ENCODE peak calls at places on chromosomes 13 and 19, in six cellular contexts. R is psoas muscle, Z is uterus, L is gastrocnemius medialis, N is ovary, K is endodermal cell. T is an unnamed sample.

GRCh38 chr13:105442941-105443340 is 1092.5 kb downstream of the EFNB2 start:
- DNase-seq in R (no peak), Z (no peak), L (no peak), N (no peak), K (no peak), T (no peak)

GRCh38 chr19:39304701-39305571 is 8.7 kb downstream of the IFNL1 start:
- DNase-seq in R (no peak), Z (no peak), L (no peak), N (no peak), K (peak; percentile 56), T (no peak)

GRCh38 chr13:68588623-68589022 is 1358.5 kb upstream of the PCDH9 start:
- DNase-seq in R (no peak), Z (no peak), L (no peak), N (no peak), K (no peak), T (no peak)

GRCh38 chr19:12527034-12527836 is 24.0 kb downstream of the ZNF564 start:
- DNase-seq in R (no peak), Z (no peak), L (no peak), N (no peak), K (no peak), T (no peak)

GRCh38 chr19:39848392-39848791 is 2.2 kb upstream of the FBL start:
- DNase-seq in R (no peak), Z (no peak), L (no peak), N (no peak), K (no peak), T (no peak)

GRCh38 chr13:95137096-95137495 is 164.2 kb downstream of the ABCC4 start:
- DNase-seq in R (no peak), Z (no peak), L (no peak), N (no peak), K (no peak), T (no peak)

GRCh38 chr19:5403968-5404640 is 51.1 kb upstream of the ZNRF4 start:
- DNase-seq in R (peak; percentile 70), Z (peak; percentile 28), L (no peak), N (peak; percentile 89), K (peak; percentile 99), T (peak; percentile 29)

GRCh38 chr19:4326837-4327251 is 11.8 kb downstream of the STAP2 start:
- DNase-seq in R (no peak), Z (no peak), L (no peak), N (peak; percentile 65), K (peak; percentile 90), T (no peak)

GRCh38 chr19:14107581-14108461 is 9.7 kb downstream of the PRKACA start:
- DNase-seq in R (peak; percentile 68), Z (no peak), L (no peak), N (no peak), K (no peak), T (no peak)

GRCh38 chr19:29934257-29934656 is 7.8 kb upstream of the URI1 start:
- DNase-seq in R (no peak), Z (no peak), L (no peak), N (no peak), K (no peak), T (no peak)

GRCh38 chr13:26423634-26424033 is 133.8 kb upstream of the WASF3 start:
- DNase-seq in R (peak; percentile 45), Z (peak; percentile 75), L (no peak), N (no peak), K (no peak), T (no peak)

GRCh38 chr19:50702870-50703829 is 16.5 kb downstream of the SHANK1 start:
- DNase-seq in R (no peak), Z (no peak), L (no peak), N (no peak), K (peak; percentile 65), T (peak; percentile 69)

GRCh38 chr19:16030964-16031871 is 45.1 kb upstream of the TPM4 start:
- DNase-seq in R (no peak), Z (no peak), L (no peak), N (no peak), K (peak; percentile 20), T (no peak)

GRCh38 chr19:11652492-11652891 is 55.2 kb downstream of the ZNF627 start:
- DNase-seq in R (no peak), Z (no peak), L (no peak), N (no peak), K (no peak), T (no peak)

GRCh38 chr13:21957833-21958232 is 287.0 kb downstream of the FGF9 start:
- DNase-seq in R (no peak), Z (no peak), L (no peak), N (no peak), K (no peak), T (no peak)

GRCh38 chr19:39778763-39779162 is at the start of gene LEUTX:
- DNase-seq in R (no peak), Z (no peak), L (no peak), N (no peak), K (no peak), T (no peak)

GRCh38 chr19:12837225-12837624 is 1.1 kb upstream of the MAST1 start:
- DNase-seq in R (no peak), Z (no peak), L (no peak), N (no peak), K (no peak), T (no peak)

GRCh38 chr19:56477429-56478338 is 539 bp upstream of the ZNF667 start:
- DNase-seq in R (peak; percentile 94), Z (peak; percentile 89), L (peak; percentile 73), N (peak; percentile 92), K (peak; percentile 93), T (peak; percentile 63)

GRCh38 chr19:34962945-34963530 is 991 bp downstream of the ZNF792 start:
- DNase-seq in R (no peak), Z (no peak), L (no peak), N (no peak), K (peak; percentile 54), T (no peak)

GRCh38 chr19:1166872-1167573 is 7.0 kb downstream of the SBNO2 start:
- DNase-seq in R (no peak), Z (no peak), L (no peak), N (peak; percentile 75), K (no peak), T (peak; percentile 83)

GRCh38 chr13:90107658-90108057 is 1239.8 kb upstream of the MIR17HG start:
- DNase-seq in R (no peak), Z (no peak), L (no peak), N (no peak), K (no peak), T (no peak)

GRCh38 chr13:109155301-109155761 is 525.9 kb downstream of the MYO16 start:
- DNase-seq in R (no peak), Z (no peak), L (no peak), N (no peak), K (no peak), T (peak; percentile 46)

DNA sequence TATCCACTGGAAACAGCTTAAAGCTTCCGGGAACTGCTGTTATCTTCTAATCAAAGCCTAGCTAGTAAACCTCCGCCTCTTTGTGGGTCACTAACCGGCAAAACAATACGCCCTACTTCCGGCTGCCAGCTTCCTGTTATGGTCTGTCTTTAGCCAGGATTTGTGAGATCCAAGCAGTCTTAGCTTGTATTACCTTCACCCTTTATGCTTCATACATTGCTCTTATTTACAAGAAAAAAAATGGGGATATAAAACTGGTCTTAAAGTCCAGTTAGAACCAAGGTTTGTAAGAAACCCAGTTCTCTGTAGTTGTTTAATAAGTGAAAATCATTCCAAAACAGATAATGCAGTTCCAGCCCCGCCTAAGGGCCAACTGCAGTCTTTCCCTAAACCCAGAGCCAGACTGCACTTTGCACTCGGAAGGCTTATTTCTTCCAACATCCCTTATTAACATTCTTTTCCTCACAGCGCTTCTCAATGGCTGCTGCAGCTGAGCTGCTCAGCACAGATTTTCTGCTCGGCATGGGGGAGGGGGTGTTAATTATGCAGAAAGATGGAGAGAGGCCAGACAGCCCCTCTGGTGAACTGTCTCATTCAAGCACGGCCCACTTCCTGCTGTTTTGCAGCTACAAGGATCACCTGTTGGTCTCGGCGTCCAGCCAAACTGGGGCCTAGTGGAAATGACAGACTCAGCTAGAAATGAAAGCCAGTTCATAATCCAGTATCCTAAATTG is 368.4 kb downstream of the KLF12 start:
- DNase-seq in R (peak; percentile 71), Z (peak; percentile 74), L (peak; percentile 30), N (peak; percentile 92), K (peak; percentile 93), T (no peak)
- H3K4me3 ChIP-seq in R (peak overlapping the region; percentile 45), Z (peak overlapping the region; percentile 4), L (peak overlapping the region; percentile 26), N (no peak overlapping the region), K (peak overlapping the region; percentile 63), T (peak overlapping the region; percentile 25)

DNA sequence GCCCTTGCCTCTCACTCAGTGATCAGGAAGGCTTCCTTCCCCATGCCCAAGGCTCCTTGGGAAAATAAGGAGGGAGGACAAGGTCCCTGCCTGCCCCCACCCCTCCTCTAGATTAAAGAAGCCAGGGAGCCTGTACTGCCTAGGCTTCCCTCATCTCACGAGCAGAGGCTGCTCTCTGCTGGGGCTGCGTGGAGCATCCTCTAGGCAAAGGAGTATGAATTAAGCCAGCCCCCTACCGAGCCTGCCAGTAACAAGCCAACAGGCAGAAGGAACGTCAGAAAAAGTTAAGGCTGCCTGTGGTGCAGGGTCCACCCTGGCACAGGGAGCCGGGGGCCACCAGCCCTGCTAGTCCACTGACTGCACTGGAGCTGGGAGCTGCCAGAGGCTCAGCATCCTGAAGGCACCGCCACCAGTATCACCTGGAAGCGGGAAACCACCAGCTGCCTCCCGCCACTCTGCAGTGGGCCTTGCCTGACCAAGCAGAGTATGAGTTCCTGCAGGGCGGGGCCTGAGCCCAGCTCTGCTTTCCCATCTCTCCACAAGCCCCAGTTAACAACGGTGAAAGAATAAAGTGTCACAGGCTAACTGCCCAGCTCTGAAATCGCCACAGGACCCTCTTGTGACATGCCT is 6.8 kb downstream of the NAPA start:
- DNase-seq in R (no peak), Z (no peak), L (no peak), N (no peak), K (peak; percentile 69), T (no peak)
- H3K4me1 ChIP-seq in R (peaks cover 79% of the 10 kb centered on the region), Z (peaks cover 30% of the 10 kb centered on the region), L (peaks cover 90% of the 10 kb centered on the region), N (peaks cover 38% of the 10 kb centered on the region), K (no peaks in the 10 kb centered on the region), T (peaks cover 63% of the 10 kb centered on the region)

GRCh38 chr19:36748431-36749275 is 24.0 kb downstream of the ZNF850 start:
- DNase-seq in R (no peak), Z (no peak), L (no peak), N (no peak), K (no peak), T (no peak)
- H3K4me3 ChIP-seq in R (no peak overlapping the region), Z (no peak overlapping the region), L (peak overlapping the region; percentile 27), N (no peak overlapping the region), K (peak overlapping the region; percentile 69), T (no peak overlapping the region)

DNA sequence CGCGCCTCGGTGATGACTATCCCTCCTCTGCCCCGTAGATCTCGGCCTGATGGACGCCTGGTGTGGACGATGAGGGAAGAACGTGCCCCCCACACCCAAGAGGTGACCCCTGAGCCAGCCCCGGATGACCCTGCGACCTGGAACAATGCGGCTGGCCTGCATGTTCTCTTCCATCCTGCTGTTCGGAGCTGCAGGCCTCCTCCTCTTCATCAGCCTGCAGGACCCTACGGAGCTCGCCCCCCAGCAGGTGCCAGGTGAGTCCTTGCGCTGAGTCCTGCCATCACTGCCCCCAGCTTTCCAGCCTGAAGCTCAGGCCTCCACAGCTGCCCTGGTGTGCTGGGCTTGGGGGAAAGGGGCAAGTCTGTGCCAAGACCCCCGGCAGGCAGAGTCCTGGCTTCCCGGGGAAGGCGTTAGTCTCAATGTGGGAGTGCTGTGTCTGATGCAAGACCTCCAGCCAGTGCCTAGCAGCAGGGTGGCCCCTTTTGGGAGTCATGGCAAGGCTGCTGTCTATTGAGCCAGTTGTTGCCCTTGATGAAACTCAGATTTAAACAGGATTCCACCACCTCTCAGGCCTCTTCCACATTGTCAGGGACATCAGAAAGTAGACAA is 67.5 kb downstream of the CHST8 start:
- DNase-seq in R (no peak), Z (no peak), L (no peak), N (peak; percentile 21), K (no peak), T (peak; percentile 53)
- H3K4me1 ChIP-seq in R (no peaks in the 10 kb centered on the region), Z (no peaks in the 10 kb centered on the region), L (no peaks in the 10 kb centered on the region), N (no peaks in the 10 kb centered on the region), K (no peaks in the 10 kb centered on the region), T (no peaks in the 10 kb centered on the region)

GRCh38 chr19:6599866-6600454 is 9.0 kb upstream of the CD70 start:
- DNase-seq in R (no peak), Z (no peak), L (no peak), N (no peak), K (no peak), T (no peak)
- H3K4me3 ChIP-seq in R (no peak overlapping the region), Z (no peak overlapping the region), L (no peak overlapping the region), N (no peak overlapping the region), K (no peak overlapping the region), T (no peak overlapping the region)